ENCODE peak calls at places on chromosomes 2 and 18, in ten cellular contexts. X, F, Q, U, M, R, O, C, A and P are unnamed samples.

GRCh38 chr2:1140389-1141003 is 189.8 kb downstream of the SNTG2 start:
- DNase-seq in X (no peak), F (peak; percentile 55), Q (no peak), U (no peak), M (no peak), R (no peak), O (peak; percentile 0), C (no peak), A (no peak), P (peak; percentile 26)

GRCh38 chr2:181563101-181563692 is 93.7 kb downstream of the CERKL start:
- DNase-seq in X (no peak), F (no peak), Q (no peak), U (no peak), M (peak; percentile 62), R (no peak), O (peak; percentile 39), C (no peak), A (no peak), P (no peak)

GRCh38 chr2:10911291-10912075 is at the start of gene KCNF1:
- DNase-seq in X (no peak), F (peak; percentile 55), Q (peak; percentile 62), U (no peak), M (peak; percentile 47), R (no peak), O (peak; percentile 66), C (no peak), A (peak; percentile 32), P (peak; percentile 80)

GRCh38 chr2:237507478-237507877 is 20.4 kb downstream of the MLPH start:
- DNase-seq in X (no peak), F (no peak), Q (no peak), U (no peak), M (no peak), R (no peak), O (no peak), C (no peak), A (no peak), P (peak; percentile 59)

GRCh38 chr2:101802329-101802728 is 104.8 kb downstream of the MAP4K4 start:
- DNase-seq in X (peak; percentile 43), F (no peak), Q (no peak), U (no peak), M (no peak), R (no peak), O (no peak), C (no peak), A (peak; percentile 70), P (no peak)

GRCh38 chr2:198774576-198774975 is 683.2 kb downstream of the SATB2 start:
- DNase-seq in X (no peak), F (no peak), Q (no peak), U (no peak), M (no peak), R (no peak), O (no peak), C (no peak), A (no peak), P (no peak)

GRCh38 chr2:28765316-28765715 is 13.7 kb downstream of the PPP1CB start:
- DNase-seq in X (no peak), F (no peak), Q (no peak), U (no peak), M (peak; percentile 64), R (no peak), O (no peak), C (no peak), A (no peak), P (peak; percentile 21)

GRCh38 chr2:64090264-64090663 is 54.0 kb downstream of the PELI1 start:
- DNase-seq in X (no peak), F (no peak), Q (no peak), U (no peak), M (no peak), R (no peak), O (no peak), C (no peak), A (no peak), P (no peak)

GRCh38 chr18:58863539-58864145 is 1.0 kb upstream of the ZNF532 start:
- DNase-seq in X (peak; percentile 71), F (peak; percentile 46), Q (peak; percentile 82), U (peak; percentile 49), M (no peak), R (peak; percentile 44), O (peak; percentile 53), C (peak; percentile 52), A (peak; percentile 65), P (peak; percentile 51)

GRCh38 chr18:79863946-79864725 is 66.4 kb downstream of the KCNG2 start:
- DNase-seq in X (no peak), F (no peak), Q (peak; percentile 45), U (no peak), M (no peak), R (no peak), O (no peak), C (no peak), A (peak; percentile 11), P (no peak)

GRCh38 chr2:59167514-59167913 is 926.4 kb upstream of the FANCL start:
- DNase-seq in X (no peak), F (no peak), Q (no peak), U (no peak), M (no peak), R (no peak), O (no peak), C (no peak), A (no peak), P (no peak)

DNA sequence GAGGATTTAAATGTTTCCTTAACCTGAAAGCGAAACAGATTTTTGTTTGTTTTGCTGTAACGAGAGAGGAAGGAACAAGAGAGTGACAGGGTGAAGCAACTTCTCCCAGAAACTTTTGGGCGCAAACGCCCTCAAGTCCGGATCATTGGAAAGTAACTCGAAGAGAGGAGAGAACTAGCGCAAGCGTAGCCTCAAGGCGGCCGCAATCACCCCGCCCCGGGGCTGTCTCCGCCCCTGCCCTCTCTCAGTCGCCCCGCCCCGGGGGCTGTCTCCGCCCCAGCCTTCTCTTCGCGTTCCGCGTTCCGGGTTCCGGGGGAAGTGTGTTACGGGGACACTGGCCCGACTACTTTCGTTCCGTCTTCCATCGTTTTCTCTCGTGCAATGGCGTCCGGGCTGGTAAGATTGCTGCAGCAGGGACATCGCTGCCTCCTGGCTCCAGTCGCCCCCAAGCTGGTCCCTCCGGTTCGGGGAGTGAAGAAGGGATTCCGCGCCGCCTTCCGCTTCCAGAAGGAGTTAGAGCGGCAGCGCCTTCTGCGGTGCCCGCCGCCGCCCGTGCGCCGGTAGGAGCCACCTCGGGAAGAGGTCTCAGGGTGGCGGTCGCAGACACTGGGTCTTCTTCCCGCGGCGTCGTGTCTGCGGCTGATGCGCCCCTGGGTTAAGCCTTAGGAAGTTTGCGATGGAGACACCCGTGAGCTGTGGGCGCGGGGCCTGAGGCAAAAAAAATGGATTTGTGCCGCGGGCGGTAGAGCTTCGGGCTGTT is at the start of gene MRPL44:
- DNase-seq in X (peak; percentile 98), F (peak; percentile 98), Q (peak; percentile 98), U (peak; percentile 98), M (peak; percentile 95), R (peak; percentile 93), O (peak; percentile 95), C (peak; percentile 94), A (peak; percentile 98), P (peak; percentile 98)
- TF ChIP-seq CTCF in X (no peak), F (no peak), Q (no peak), U (peak; percentile 30), M (peak; percentile 0), R (no peak), O (no peak), C (no peak), A (no peak), P (no peak)

DNA sequence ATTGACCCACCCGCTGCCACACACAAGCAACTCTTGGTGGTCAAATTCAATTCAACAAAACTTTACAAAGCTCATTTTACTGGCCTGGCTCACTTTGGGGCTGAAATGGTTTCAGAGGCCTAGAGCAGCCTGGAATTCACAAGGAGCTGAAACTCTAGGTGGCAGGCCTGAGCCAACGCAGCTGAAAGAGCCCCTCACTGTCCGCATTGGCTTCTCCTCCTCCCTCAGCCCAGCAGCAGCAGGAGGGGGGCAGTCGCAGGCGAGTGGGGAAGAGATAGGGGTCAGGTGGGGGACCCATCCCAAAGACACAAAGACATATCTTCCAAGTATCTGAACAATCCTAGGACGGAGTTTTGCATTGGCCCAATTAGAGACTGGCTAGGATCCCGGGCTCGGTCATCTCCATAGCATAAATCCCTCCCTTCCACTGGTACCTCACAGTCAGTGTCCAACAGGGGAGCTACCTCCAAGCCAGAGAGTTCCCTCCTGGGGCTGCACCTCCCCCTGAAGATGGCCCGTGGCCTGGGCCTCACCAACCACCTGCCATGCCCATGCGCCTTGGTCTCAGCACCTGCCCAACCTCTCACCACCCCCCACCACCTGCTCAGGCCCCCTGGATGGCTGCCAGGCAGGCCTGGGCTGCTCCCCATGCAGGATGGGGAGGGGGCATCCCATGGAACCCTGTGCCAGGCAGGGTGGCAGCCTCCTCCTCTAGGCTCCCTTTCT is 113.4 kb downstream of the ZBTB7C start:
- DNase-seq in X (no peak), F (no peak), Q (peak; percentile 43), U (no peak), M (no peak), R (no peak), O (peak; percentile 9), C (no peak), A (no peak), P (no peak)
- TF ChIP-seq CTCF in X (no peak), F (peak; percentile 38), Q (no peak), U (no peak), M (no peak), R (peak; percentile 22), O (peak; percentile 50), C (peak; percentile 30), A (no peak), P (peak; percentile 50)

GRCh38 chr2:205563646-205564045 is 118.7 kb upstream of the NRP2 start:
- DNase-seq in X (peak; percentile 65), F (no peak), Q (peak; percentile 69), U (no peak), M (no peak), R (no peak), O (peak; percentile 18), C (peak; percentile 27), A (peak; percentile 50), P (peak; percentile 44)
- TF ChIP-seq CTCF in X (peak; percentile 49), F (peak; percentile 52), Q (peak; percentile 49), U (peak; percentile 12), M (no peak), R (no peak), O (peak; percentile 38), C (no peak), A (peak; percentile 48), P (peak; percentile 79)

GRCh38 chr2:86253424-86253823 is 54.2 kb downstream of the MRPL35 start:
- DNase-seq in X (no peak), F (no peak), Q (no peak), U (no peak), M (no peak), R (no peak), O (no peak), C (no peak), A (no peak), P (no peak)

GRCh38 chr2:86249176-86249842 is 50.1 kb downstream of the MRPL35 start:
- DNase-seq in X (no peak), F (no peak), Q (no peak), U (no peak), M (peak; percentile 90), R (no peak), O (peak; percentile 65), C (peak; percentile 30), A (no peak), P (no peak)

GRCh38 chr2:86251840-86252266 is 52.6 kb downstream of the MRPL35 start:
- DNase-seq in X (no peak), F (no peak), Q (no peak), U (no peak), M (no peak), R (no peak), O (no peak), C (no peak), A (no peak), P (no peak)

GRCh38 chr2:86254576-86255538 is 55.6 kb downstream of the MRPL35 start:
- DNase-seq in X (peak; percentile 56), F (no peak), Q (no peak), U (no peak), M (no peak), R (no peak), O (no peak), C (no peak), A (peak; percentile 42), P (no peak)

GRCh38 chr2:86249843-86250402 is 50.7 kb downstream of the MRPL35 start:
- DNase-seq in X (no peak), F (no peak), Q (no peak), U (no peak), M (no peak), R (no peak), O (no peak), C (no peak), A (peak; percentile 54), P (no peak)
- TF ChIP-seq CTCF in X (no peak), F (no peak), Q (no peak), U (no peak), M (peak; percentile 26), R (no peak), O (no peak), C (no peak), A (peak; percentile 45), P (no peak)